ENCODE peak calls at places on chromosomes 11 and 22, in five cellular contexts. Q is NCI-H460; A is stimulated activated CD4-positive, alpha-beta T cell treated with anti-CD3 and anti-CD28 coated beads, Interleukin-1b, Interleukin-23, amount 100 ng/mL, for 1 hour; B is HTR-8/SVneo; N is type B pancreatic cell. Y is an unnamed sample.

GRCh38 chr11:55658608-55659007 is 3.4 kb upstream of the OR4C6 start:
- DNase-seq in Q (no peak), A (no peak), B (no peak), N (no peak), Y (no peak)

GRCh38 chr11:697028-697491 is 1.4 kb downstream of the TMEM80 start:
- DNase-seq in Q (no peak), A (no peak), B (no peak), N (no peak), Y (no peak)

GRCh38 chr11:132430352-132431091 is 1060.1 kb downstream of the NTM start:
- DNase-seq in Q (no peak), A (no peak), B (no peak), N (no peak), Y (no peak)

GRCh38 chr11:45484326-45484725 is 181.1 kb downstream of the CHST1 start:
- DNase-seq in Q (no peak), A (no peak), B (no peak), N (no peak), Y (no peak)

GRCh38 chr11:45885921-45886721 is 670 bp downstream of the MAPK8IP1 start:
- DNase-seq in Q (no peak), A (no peak), B (no peak), N (no peak), Y (no peak)

GRCh38 chr11:80529722-80530121 is 1088.9 kb upstream of the TENM4 start:
- DNase-seq in Q (no peak), A (no peak), B (no peak), N (no peak), Y (no peak)

GRCh38 chr11:2860636-2861035 is 24.9 kb downstream of the CDKN1C start:
- DNase-seq in Q (no peak), A (no peak), B (peak), N (no peak), Y (no peak)

GRCh38 chr11:120517390-120518315 is 6.1 kb downstream of the GRIK4 start:
- DNase-seq in Q (peak), A (no peak), B (peak), N (no peak), Y (no peak)

GRCh38 chr11:1388763-1389102 is 1.0 kb upstream of the BRSK2 start:
- DNase-seq in Q (no peak), A (no peak), B (no peak), N (no peak), Y (no peak)

GRCh38 chr11:33564856-33565453 is 135.7 kb downstream of the C11orf91 start:
- DNase-seq in Q (no peak), A (no peak), B (no peak), N (no peak), Y (no peak)

GRCh38 chr11:65663634-65664200 is 1.0 kb upstream of the RELA start:
- DNase-seq in Q (no peak), A (no peak), B (peak), N (no peak), Y (no peak)

GRCh38 chr22:31585161-31585859 is 76.7 kb downstream of the PISD start:
- DNase-seq in Q (peak), A (no peak), B (no peak), N (no peak), Y (no peak)